ENCODE peak calls at places on chromosome 22, in nine cellular contexts. U is OCI-LY7; I is tibial nerve; E is GM12891; F is HCEC 1CT; A is neuronal stem cell; M is T-helper 2 cell; D is activated T-cell treated with anti-CD3 and anti-CD28 coated beads, Interleukin-2, amount 50 U/mL, for 72 hours; R is T-helper 9 cell. L is an unnamed sample.
A peak's percentile ranks its signal among the peaks of the same experiment; 100 is the strongest.

GRCh38 chr22:32858121-32858703 is 56.7 kb downstream of the TIMP3 start:
- DNase-seq in E (no peak), F (no peak), A (no peak), I (no peak), D (no peak), M (no peak), R (no peak), U (no peak), L (no peak)

GRCh38 chr22:47123006-47123826 is 360.8 kb downstream of the TBC1D22A start:
- DNase-seq in D (no peak), I (no peak), E (no peak), R (no peak), F (no peak), A (no peak), M (no peak), U (no peak), L (no peak)

GRCh38 chr22:31574015-31574670 is 77.8 kb downstream of the SFI1 start:
- DNase-seq in F (no peak), A (no peak), D (no peak), E (no peak), M (no peak), R (no peak), I (no peak), U (no peak), L (no peak)

GRCh38 chr22:41197808-41198585 is 7.1 kb upstream of the L3MBTL2 start:
- DNase-seq in E (no peak), U (peak; percentile 47), F (peak; percentile 21), D (peak; percentile 57), M (peak; percentile 63), A (no peak), R (peak; percentile 31), I (no peak), L (no peak)

GRCh38 chr22:25668437-25668836 is 73.6 kb upstream of the MYO18B start:
- DNase-seq in E (no peak), A (no peak), R (no peak), U (no peak), D (no peak), F (no peak), I (no peak), M (no peak), L (no peak)

GRCh38 chr22:40552070-40552469 is 84.4 kb downstream of the MRTFA start:
- DNase-seq in A (no peak), U (no peak), I (no peak), M (no peak), D (no peak), R (no peak), E (no peak), F (no peak), L (no peak)

GRCh38 chr22:41914611-41915034 is 251 bp downstream of the SHISA8 start:
- DNase-seq in M (no peak), E (no peak), I (no peak), A (no peak), F (no peak), D (no peak), U (no peak), R (no peak), L (peak; percentile 27)

GRCh38 chr22:48187272-48187855 is 1424.9 kb downstream of the TBC1D22A start:
- DNase-seq in D (no peak), E (no peak), A (no peak), M (no peak), U (no peak), R (no peak), I (no peak), F (no peak), L (no peak)

GRCh38 chr22:20741634-20742581 is 32.0 kb upstream of the SERPIND1 start:
- DNase-seq in A (peak; percentile 27), I (no peak), F (peak; percentile 21), E (no peak), R (peak; percentile 14), D (peak; percentile 43), M (peak; percentile 27), U (peak; percentile 59), L (peak; percentile 60)

L was measured in germinal center.